ENCODE peak calls at places on chromosomes 16 and 17, in five cellular contexts. One of them, this sample, is unnamed.

GRCh38 chr17:38566666-38567031 is 39.1 kb downstream of the SRCIN1 start:
- DNase-seq in GM23248: no peak
- DNase-seq in PC-9: no peak
- DNase-seq in neural progenitor cell: no peak
- DNase-seq in GM23338: no peak
- DNase-seq in this sample: no peak

GRCh38 chr17:48522031-48522593 is 8.7 kb downstream of the HOXB1 start:
- DNase-seq in GM23248: no peak
- DNase-seq in neural progenitor cell: no peak
- DNase-seq in PC-9: peak; percentile 35
- DNase-seq in GM23338: no peak
- DNase-seq in this sample: peak; percentile 83

GRCh38 chr17:47896672-47897490 is 845 bp downstream of the SP2 start:
- DNase-seq in GM23248: peak; percentile 50
- DNase-seq in PC-9: no peak
- DNase-seq in GM23338: no peak
- DNase-seq in neural progenitor cell: no peak
- DNase-seq in this sample: peak; percentile 14

GRCh38 chr17:66975614-66976378 is 11.3 kb downstream of the CACNG4 start:
- DNase-seq in PC-9: peak; percentile 37
- DNase-seq in neural progenitor cell: peak; percentile 69
- DNase-seq in GM23248: no peak
- DNase-seq in GM23338: peak; percentile 75
- DNase-seq in this sample: peak; percentile 76

GRCh38 chr16:88301431-88301830 is 81.3 kb upstream of the ZNF469 start:
- DNase-seq in GM23338: no peak
- DNase-seq in neural progenitor cell: no peak
- DNase-seq in GM23248: no peak
- DNase-seq in PC-9: no peak
- DNase-seq in this sample: no peak

GRCh38 chr17:47220531-47220999 is 11.4 kb downstream of the MYL4 start:
- DNase-seq in PC-9: no peak
- DNase-seq in GM23248: no peak
- DNase-seq in GM23338: no peak
- DNase-seq in neural progenitor cell: no peak
- DNase-seq in this sample: no peak

GRCh38 chr17:83155128-83156081 is 76.0 kb downstream of the METRNL start:
- DNase-seq in GM23338: no peak
- DNase-seq in neural progenitor cell: no peak
- DNase-seq in GM23248: peak; percentile 98
- DNase-seq in PC-9: peak; percentile 79
- DNase-seq in this sample: no peak

GRCh38 chr17:66541461-66542182 is 239.2 kb downstream of the PRKCA start:
- DNase-seq in GM23248: no peak
- DNase-seq in PC-9: no peak
- DNase-seq in GM23338: no peak
- DNase-seq in neural progenitor cell: no peak
- DNase-seq in this sample: peak; percentile 86

GRCh38 chr16:77584205-77584859 is 138.0 kb upstream of the NUDT7 start:
- DNase-seq in neural progenitor cell: peak; percentile 70
- DNase-seq in PC-9: peak; percentile 21
- DNase-seq in GM23338: peak; percentile 78
- DNase-seq in GM23248: peak; percentile 81
- DNase-seq in this sample: peak; percentile 72

GRCh38 chr17:42521666-42522262 is 14.3 kb upstream of the NAGLU start:
- DNase-seq in PC-9: no peak
- DNase-seq in neural progenitor cell: no peak
- DNase-seq in GM23248: peak; percentile 51
- DNase-seq in GM23338: no peak
- DNase-seq in this sample: no peak

GRCh38 chr17:50642722-50643656 is 8.3 kb downstream of the ABCC3 start:
- DNase-seq in GM23248: no peak
- DNase-seq in neural progenitor cell: no peak
- DNase-seq in GM23338: no peak
- DNase-seq in PC-9: no peak
- DNase-seq in this sample: peak; percentile 66

GRCh38 chr17:81577278-81578000 is 25.3 kb upstream of the FAAP100 start:
- DNase-seq in PC-9: no peak
- DNase-seq in neural progenitor cell: no peak
- DNase-seq in GM23338: no peak
- DNase-seq in GM23248: no peak
- DNase-seq in this sample: peak; percentile 30

GRCh38 chr16:73616186-73616585 is 568.3 kb upstream of the ZFHX3 start:
- DNase-seq in neural progenitor cell: peak; percentile 43
- DNase-seq in GM23338: peak; percentile 66
- DNase-seq in GM23248: no peak
- DNase-seq in PC-9: no peak
- DNase-seq in this sample: no peak

GRCh38 chr16:6957676-6958075 is 375.0 kb upstream of the RBFOX1 start:
- DNase-seq in GM23248: no peak
- DNase-seq in neural progenitor cell: peak; percentile 17
- DNase-seq in PC-9: no peak
- DNase-seq in GM23338: no peak
- DNase-seq in this sample: no peak

GRCh38 chr17:2030779-2031163 is 818 bp downstream of the DPH1 start:
- DNase-seq in GM23248: peak; percentile 96
- DNase-seq in GM23338: no peak
- DNase-seq in neural progenitor cell: peak; percentile 92
- DNase-seq in PC-9: no peak
- DNase-seq in this sample: no peak

GRCh38 chr17:17670701-17671319 is 10.4 kb upstream of the RAI1 start:
- DNase-seq in GM23248: no peak
- DNase-seq in GM23338: no peak
- DNase-seq in neural progenitor cell: no peak
- DNase-seq in PC-9: no peak
- DNase-seq in this sample: no peak

GRCh38 chr17:929547-929946 is 50.0 kb downstream of the NXN start:
- DNase-seq in PC-9: no peak
- DNase-seq in GM23338: no peak
- DNase-seq in neural progenitor cell: no peak
- DNase-seq in GM23248: no peak
- DNase-seq in this sample: no peak

DNA sequence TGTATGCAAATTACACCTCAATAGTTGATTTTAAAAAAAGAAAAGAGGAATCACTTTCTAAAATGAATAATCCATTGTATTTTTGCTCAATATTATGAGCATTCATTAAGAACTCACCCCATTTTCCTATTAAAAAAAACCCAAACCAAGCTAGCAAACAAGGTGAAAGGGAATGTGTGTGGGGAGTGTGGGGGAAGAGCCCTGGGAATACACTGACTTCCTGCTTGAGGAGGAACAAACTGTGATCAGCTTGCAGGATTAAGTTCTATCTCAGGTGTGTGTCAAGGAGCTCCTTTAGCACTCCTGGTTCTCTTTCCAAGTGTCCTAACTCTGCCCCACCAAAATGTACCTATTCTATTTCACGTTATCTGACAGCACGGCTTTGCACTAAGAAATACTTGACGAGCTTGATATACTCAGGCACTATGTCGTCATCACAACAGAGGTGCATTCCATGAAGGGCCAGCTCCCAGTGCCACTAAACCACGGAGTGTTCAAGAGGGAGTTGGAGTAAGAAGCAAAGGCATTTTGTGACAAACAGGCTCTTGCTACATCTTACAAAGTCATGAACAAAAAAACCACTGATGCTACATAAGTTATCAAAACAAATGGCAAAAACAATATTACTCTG is 73.2 kb downstream of the MYH10 start:
- DNase-seq in PC-9: no peak
- DNase-seq in neural progenitor cell: no peak
- DNase-seq in GM23248: no peak
- DNase-seq in GM23338: no peak
- DNase-seq in this sample: peak; percentile 3
- H3F3A ChIP-seq in PC-9: no peaks in the 10 kb centered on the region
- H3F3A ChIP-seq in neural progenitor cell: peaks cover 4% of the 10 kb centered on the region
- H3F3A ChIP-seq in GM23248: peaks cover 21% of the 10 kb centered on the region
- H3F3A ChIP-seq in GM23338: no peaks in the 10 kb centered on the region
- H3F3A ChIP-seq in this sample: no peaks in the 10 kb centered on the region

GRCh38 chr17:69060835-69061234 is at the start of gene ABCA9:
- DNase-seq in GM23338: no peak
- DNase-seq in neural progenitor cell: no peak
- DNase-seq in GM23248: peak; percentile 93
- DNase-seq in PC-9: no peak
- DNase-seq in this sample: no peak
- H3F3A ChIP-seq in GM23338: no peaks in the 10 kb centered on the region
- H3F3A ChIP-seq in neural progenitor cell: no peaks in the 10 kb centered on the region
- H3F3A ChIP-seq in GM23248: peaks cover 13% of the 10 kb centered on the region
- H3F3A ChIP-seq in PC-9: no peaks in the 10 kb centered on the region
- H3F3A ChIP-seq in this sample: no peaks in the 10 kb centered on the region

GRCh38 chr16:14309906-14310305 is 238.8 kb downstream of the MRTFB start:
- DNase-seq in GM23338: no peak
- DNase-seq in PC-9: peak; percentile 70
- DNase-seq in GM23248: peak; percentile 95
- DNase-seq in neural progenitor cell: no peak
- DNase-seq in this sample: peak; percentile 68
- H3F3A ChIP-seq in GM23338: peaks cover 20% of the 10 kb centered on the region
- H3F3A ChIP-seq in PC-9: peaks cover 63% of the 10 kb centered on the region
- H3F3A ChIP-seq in GM23248: peaks cover 36% of the 10 kb centered on the region
- H3F3A ChIP-seq in neural progenitor cell: peaks cover 45% of the 10 kb centered on the region
- H3F3A ChIP-seq in this sample: no peaks in the 10 kb centered on the region

DNA sequence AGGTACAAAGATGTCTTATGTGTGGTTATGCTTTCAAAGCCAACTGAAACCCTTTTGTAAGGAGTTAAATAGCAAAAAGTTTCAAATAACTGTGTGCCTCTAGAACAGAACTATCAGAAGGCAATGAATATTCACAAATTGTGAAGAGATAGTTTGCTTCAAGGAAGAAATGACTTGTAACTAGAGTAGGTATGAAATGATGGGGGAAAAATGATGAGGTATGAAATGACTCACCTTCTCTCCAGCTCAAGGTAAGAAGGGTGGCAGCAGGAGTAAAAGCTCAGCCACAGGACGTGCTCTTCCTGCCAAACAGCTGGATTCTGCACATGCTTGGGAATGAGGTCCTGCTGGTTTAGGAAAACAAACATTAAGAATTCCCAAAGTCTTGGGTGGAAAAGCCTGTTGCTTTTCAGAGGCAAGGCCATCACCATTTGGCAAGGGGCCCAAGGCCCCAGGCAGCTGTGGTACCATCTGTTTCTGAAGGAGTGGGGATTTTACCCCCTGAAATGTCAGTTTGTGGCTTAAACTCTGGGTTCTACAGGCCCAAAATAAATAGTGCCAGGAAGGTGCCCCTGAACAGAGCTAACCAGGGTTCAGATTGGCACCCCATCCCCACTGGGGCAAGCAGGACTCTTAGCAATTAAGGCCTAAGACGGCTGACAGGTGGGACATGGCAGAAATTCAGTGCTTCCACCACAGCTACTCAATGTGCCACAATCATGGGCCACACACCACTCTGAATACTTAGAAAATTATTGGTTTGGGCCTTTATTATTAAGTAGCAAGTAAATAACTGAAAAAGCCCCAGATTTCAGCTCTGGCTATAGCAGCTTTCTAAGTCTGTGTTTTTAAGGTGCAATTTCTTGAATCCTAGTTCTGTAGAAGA is 13.3 kb downstream of the HERPUD1 start:
- DNase-seq in GM23248: no peak
- DNase-seq in PC-9: peak; percentile 64
- DNase-seq in neural progenitor cell: no peak
- DNase-seq in GM23338: no peak
- DNase-seq in this sample: peak; percentile 65
- H3F3A ChIP-seq in GM23248: peaks cover 93% of the 10 kb centered on the region
- H3F3A ChIP-seq in PC-9: peaks cover 47% of the 10 kb centered on the region
- H3F3A ChIP-seq in neural progenitor cell: no peaks in the 10 kb centered on the region
- H3F3A ChIP-seq in GM23338: no peaks in the 10 kb centered on the region
- H3F3A ChIP-seq in this sample: no peaks in the 10 kb centered on the region

DNA sequence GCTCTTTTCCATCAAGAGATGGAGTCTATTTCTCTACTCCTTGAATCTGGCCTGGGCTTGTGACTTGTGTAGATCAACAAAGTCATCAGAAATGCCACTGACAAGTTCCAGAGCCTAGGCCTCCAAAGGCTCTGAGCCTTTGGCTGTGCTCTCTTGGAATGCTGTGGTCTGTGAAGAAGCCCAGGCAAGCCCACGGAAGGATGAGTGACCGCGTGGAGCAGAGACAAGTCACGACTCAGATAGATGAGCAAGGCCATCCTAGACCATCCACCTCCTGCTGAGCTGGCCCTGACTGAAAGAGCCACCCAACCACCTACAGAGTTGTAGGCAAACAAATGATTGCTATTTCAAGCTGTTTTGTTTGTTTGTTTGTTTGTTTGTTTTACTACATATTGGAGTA is 11.6 kb upstream of the ICAM2 start:
- DNase-seq in GM23248: peak; percentile 58
- DNase-seq in GM23338: no peak
- DNase-seq in neural progenitor cell: no peak
- DNase-seq in PC-9: no peak
- DNase-seq in this sample: peak; percentile 33
- H3F3A ChIP-seq in GM23248: no peaks in the 10 kb centered on the region
- H3F3A ChIP-seq in GM23338: no peaks in the 10 kb centered on the region
- H3F3A ChIP-seq in neural progenitor cell: no peaks in the 10 kb centered on the region
- H3F3A ChIP-seq in PC-9: no peaks in the 10 kb centered on the region
- H3F3A ChIP-seq in this sample: no peaks in the 10 kb centered on the region

GRCh38 chr17:63277629-63278028 is 168.5 kb downstream of the CYB561 start:
- DNase-seq in neural progenitor cell: no peak
- DNase-seq in GM23338: no peak
- DNase-seq in PC-9: no peak
- DNase-seq in GM23248: peak; percentile 49
- DNase-seq in this sample: peak; percentile 45
- H3F3A ChIP-seq in neural progenitor cell: peaks cover 2% of the 10 kb centered on the region
- H3F3A ChIP-seq in GM23338: no peaks in the 10 kb centered on the region
- H3F3A ChIP-seq in PC-9: peaks cover 15% of the 10 kb centered on the region
- H3F3A ChIP-seq in GM23248: peaks cover 77% of the 10 kb centered on the region
- H3F3A ChIP-seq in this sample: peaks cover 3% of the 10 kb centered on the region